ENCODE peak calls at places on chromosomes 6 and 20, in five cellular contexts. B is AG08396; U is activated CD4-positive, alpha-beta T cell treated with anti-CD3 and anti-CD28 coated beads, Interleukin-2, amount 50 U/mL, for 4 hours; C is Peyer's patch; W is left ventricle myocardium inferior. O is an unnamed sample.

GRCh38 chr6:126539022-126539421 is 199.1 kb downstream of the CENPW start:
- DNase-seq in B (peak), U (no peak), C (no peak), W (no peak), O (no peak)

GRCh38 chr20:3995067-3995748 is 20.1 kb downstream of the RNF24 start:
- DNase-seq in B (peak), U (no peak), C (no peak), W (no peak), O (no peak)

GRCh38 chr20:62425281-62426058 is 1.9 kb downstream of the RBBP8NL start:
- DNase-seq in B (no peak), U (no peak), C (no peak), W (no peak), O (no peak)

GRCh38 chr6:32867559-32868256 is 13.7 kb downstream of the PSMB9 start:
- DNase-seq in B (no peak), U (no peak), C (no peak), W (no peak), O (no peak)

GRCh38 chr6:107489636-107490567 is at the start of gene SOBP:
- DNase-seq in B (peak), U (peak), C (peak), W (peak), O (no peak)

GRCh38 chr6:28060381-28060780 is 20.0 kb upstream of the ZNF165 start:
- DNase-seq in B (no peak), U (no peak), C (no peak), W (no peak), O (no peak)

GRCh38 chr20:8749101-8749500 is 319.8 kb upstream of the PLCB4 start:
- DNase-seq in B (no peak), U (no peak), C (no peak), W (no peak), O (no peak)

GRCh38 chr6:3367630-3368029 is 89.2 kb downstream of the SLC22A23 start:
- DNase-seq in B (no peak), U (no peak), C (no peak), W (no peak), O (no peak)

GRCh38 chr20:8837396-8837795 is 231.5 kb upstream of the PLCB4 start:
- DNase-seq in B (peak), U (no peak), C (no peak), W (no peak), O (no peak)

GRCh38 chr20:24779886-24780285 is 169.2 kb upstream of the CST7 start:
- DNase-seq in B (no peak), U (no peak), C (no peak), W (no peak), O (no peak)

GRCh38 chr20:62363920-62364851 is 2.9 kb downstream of the LAMA5 start:
- DNase-seq in B (no peak), U (no peak), C (no peak), W (peak), O (no peak)

GRCh38 chr6:126033696-126034095 is 47.4 kb downstream of the TRMT11 start:
- DNase-seq in B (peak), U (no peak), C (no peak), W (no peak), O (no peak)

GRCh38 chr20:63404129-63405085 is 43.3 kb upstream of the CHRNA4 start:
- DNase-seq in B (no peak), U (no peak), C (no peak), W (no peak), O (no peak)

GRCh38 chr6:33199687-33200233 is 705 bp downstream of the RXRB start:
- DNase-seq in B (peak), U (peak), C (peak), W (peak), O (no peak)

GRCh38 chr6:166277892-166278578 is 30.2 kb downstream of the PRR18 start:
- DNase-seq in B (no peak), U (no peak), C (no peak), W (no peak), O (no peak)

GRCh38 chr20:36091561-36092423 is 62.7 kb upstream of the EPB41L1 start:
- DNase-seq in B (no peak), U (no peak), C (no peak), W (no peak), O (no peak)

GRCh38 chr6:144697389-144697788 is 412.3 kb downstream of the UTRN start:
- DNase-seq in B (no peak), U (no peak), C (no peak), W (no peak), O (no peak)

GRCh38 chr6:168355716-168356522 is 36.3 kb upstream of the DACT2 start:
- DNase-seq in B (no peak), U (no peak), C (no peak), W (peak), O (no peak)

GRCh38 chr6:169566319-169566718 is 135.5 kb downstream of the WDR27 start:
- DNase-seq in B (no peak), U (no peak), C (no peak), W (no peak), O (no peak)

GRCh38 chr20:38195041-38195504 is 30.0 kb upstream of the TGM2 start:
- DNase-seq in B (no peak), U (no peak), C (no peak), W (no peak), O (no peak)

GRCh38 chr6:137904822-137905617 is 38.0 kb downstream of the TNFAIP3 start:
- DNase-seq in B (no peak), U (peak), C (peak), W (no peak), O (no peak)

GRCh38 chr20:57197352-57198198 is 68.9 kb downstream of the BMP7 start:
- DNase-seq in B (no peak), U (no peak), C (no peak), W (no peak), O (no peak)

GRCh38 chr6:40744835-40745234 is 157.7 kb upstream of the LRFN2 start:
- DNase-seq in B (no peak), U (no peak), C (no peak), W (no peak), O (no peak)

GRCh38 chr6:56335733-56336132 is 88.4 kb upstream of the COL21A1 start:
- DNase-seq in B (peak), U (no peak), C (no peak), W (no peak), O (no peak)

GRCh38 chr6:1162367-1163275 is 149.3 kb upstream of the FOXQ1 start:
- DNase-seq in B (no peak), U (no peak), C (no peak), W (no peak), O (no peak)

GRCh38 chr6:149347067-149347466 is 29.6 kb downstream of the TAB2 start:
- DNase-seq in B (no peak), U (no peak), C (no peak), W (no peak), O (no peak)

GRCh38 chr6:142838821-142839685 is 105.9 kb downstream of the HIVEP2 start:
- DNase-seq in B (no peak), U (no peak), C (no peak), W (no peak), O (no peak)

GRCh38 chr20:23125625-23126191 is 39.6 kb upstream of the CD93 start:
- DNase-seq in B (peak), U (no peak), C (no peak), W (peak), O (no peak)

GRCh38 chr6:84847349-84848160 is 83.2 kb upstream of the TBX18 start:
- DNase-seq in B (no peak), U (no peak), C (no peak), W (no peak), O (no peak)

GRCh38 chr6:127300411-127300810 is 33.7 kb downstream of the RNF146 start:
- DNase-seq in B (peak), U (no peak), C (no peak), W (no peak), O (no peak)

GRCh38 chr20:11207749-11208502 is 534.1 kb upstream of the JAG1 start:
- DNase-seq in B (no peak), U (no peak), C (no peak), W (no peak), O (no peak)

GRCh38 chr6:144434308-144434990 is 149.3 kb downstream of the UTRN start:
- DNase-seq in B (peak), U (no peak), C (no peak), W (no peak), O (no peak)

GRCh38 chr6:105331927-105332326 is 71.0 kb downstream of the PREP start:
- DNase-seq in B (no peak), U (no peak), C (no peak), W (no peak), O (no peak)

GRCh38 chr20:32476684-32477593 is 108.2 kb downstream of the NOL4L start:
- DNase-seq in B (no peak), U (no peak), C (no peak), W (peak), O (peak)

GRCh38 chr6:169317441-169318202 is 64.0 kb upstream of the THBS2 start:
- DNase-seq in B (no peak), U (no peak), C (no peak), W (no peak), O (no peak)

GRCh38 chr20:38167851-38168760 is 3.0 kb upstream of the TGM2 start:
- DNase-seq in B (peak), U (no peak), C (no peak), W (peak), O (no peak)